ENCODE peak calls at places on chromosomes 16 and 17, in nine cellular contexts. T is A673, H is head of caudate nucleus, I is HS-5, X is HFFc6, G is trophoblast cell, J is adipocyte, F is NCI-H345, Q is MV-4-11. A is an unnamed sample.

GRCh38 chr16:10938321-10938720 is 3.9 kb downstream of the DEXI start:
- DNase-seq in X (no peak), Q (peak), T (no peak), I (no peak), F (no peak), G (no peak), H (no peak), J (no peak), A (no peak)

GRCh38 chr17:75639327-75639726 is 6.1 kb downstream of the SMIM5 start:
- DNase-seq in G (no peak), F (no peak), X (no peak), I (no peak), H (no peak), T (no peak), Q (no peak), J (no peak), A (no peak)

GRCh38 chr16:53018834-53019416 is 33.8 kb downstream of the CHD9NB start:
- DNase-seq in G (no peak), Q (no peak), X (no peak), F (no peak), T (no peak), H (no peak), I (no peak), J (no peak), A (no peak)

GRCh38 chr16:58332997-58333700 is 38.3 kb upstream of the PRSS54 start:
- DNase-seq in H (no peak), I (no peak), F (no peak), X (no peak), Q (no peak), T (no peak), J (no peak), G (no peak), A (no peak)

GRCh38 chr16:88208112-88208511 is 174.6 kb upstream of the ZNF469 start:
- DNase-seq in G (no peak), X (no peak), Q (no peak), I (no peak), H (no peak), J (no peak), F (no peak), T (no peak), A (no peak)

GRCh38 chr17:64254755-64255154 is 8.3 kb downstream of the TEX2 start:
- DNase-seq in T (no peak), F (no peak), J (no peak), X (no peak), Q (no peak), I (no peak), H (no peak), G (peak), A (no peak)

GRCh38 chr16:4317471-4318170 is 1.8 kb downstream of the GLIS2 start:
- DNase-seq in Q (no peak), I (no peak), T (no peak), J (peak), H (no peak), G (no peak), F (no peak), X (no peak), A (peak)

GRCh38 chr17:61009619-61010018 is 332.0 kb downstream of the BCAS3 start:
- DNase-seq in F (no peak), G (no peak), J (peak), T (no peak), Q (no peak), H (no peak), X (no peak), I (no peak), A (peak)

GRCh38 chr16:31094088-31094423 is 541 bp downstream of the VKORC1 start:
- DNase-seq in Q (no peak), F (no peak), X (no peak), G (no peak), J (peak), I (no peak), T (no peak), H (no peak), A (peak)

GRCh38 chr17:78325076-78325712 is 34.7 kb downstream of the SOCS3 start:
- DNase-seq in X (peak), Q (no peak), F (no peak), G (peak), J (peak), T (no peak), I (no peak), H (no peak), A (peak)